ENCODE peak calls at places on chromosomes 11 and 22, in four cellular contexts. E is HAP-1, B is PC-3, F is WERI-Rb-1. U is an unnamed sample.
A peak's percentile ranks its signal among the peaks of the same experiment; 100 is the strongest.

GRCh38 chr11:86068138-86068861 is 584 bp downstream of the PICALM start:
- DNase-seq in F (peak; percentile 36), B (peak; percentile 6), E (peak; percentile 57), U (peak; percentile 55)

GRCh38 chr11:128666397-128666796 is 27.5 kb upstream of the FLI1 start:
- DNase-seq in E (no peak), B (no peak), F (no peak), U (no peak)

GRCh38 chr11:99739464-99740089 is 718.8 kb downstream of the CNTN5 start:
- DNase-seq in B (peak; percentile 76), F (peak; percentile 13), E (peak; percentile 35), U (peak; percentile 45)

GRCh38 chr11:370087-370941 is 1.0 kb downstream of the B4GALNT4 start:
- DNase-seq in E (peak; percentile 43), B (no peak), F (no peak), U (peak; percentile 94)

GRCh38 chr11:68212421-68213134 is 518 bp downstream of the KMT5B start:
- DNase-seq in E (peak; percentile 82), F (peak; percentile 55), B (peak; percentile 80), U (peak; percentile 93)

GRCh38 chr22:35312198-35313059 is 12.7 kb downstream of the TOM1 start:
- DNase-seq in F (no peak), B (peak; percentile 62), E (no peak), U (no peak)

GRCh38 chr11:706439-706956 is 467 bp downstream of the EPS8L2 start:
- DNase-seq in E (no peak), B (peak; percentile 65), F (no peak), U (peak; percentile 82)

GRCh38 chr11:102260241-102260640 is 57.0 kb upstream of the BIRC3 start:
- DNase-seq in F (no peak), B (no peak), E (peak; percentile 28), U (no peak)

GRCh38 chr22:47035443-47035881 is 273.0 kb downstream of the TBC1D22A start:
- DNase-seq in E (no peak), B (no peak), F (no peak), U (no peak)

GRCh38 chr22:22168190-22168940 is 76.2 kb upstream of the VPREB1 start:
- DNase-seq in B (peak; percentile 9), F (no peak), E (peak; percentile 38), U (peak; percentile 54)

GRCh38 chr11:110968348-110969062 is 256.3 kb upstream of the ARHGAP20 start:
- DNase-seq in F (no peak), E (no peak), B (no peak), U (no peak)

GRCh38 chr11:45859661-45860140 is 12.4 kb downstream of the CRY2 start:
- DNase-seq in F (no peak), B (no peak), E (no peak), U (peak; percentile 87)

GRCh38 chr11:76355172-76355571 is 25.8 kb downstream of the THAP12 start:
- DNase-seq in F (no peak), E (no peak), B (no peak), U (no peak)

GRCh38 chr22:21766933-21767462 is 31.4 kb upstream of the YPEL1 start:
- DNase-seq in B (no peak), E (no peak), F (no peak), U (no peak)

GRCh38 chr22:41369089-41369745 is 12.5 kb upstream of the TEF start:
- DNase-seq in F (peak; percentile 72), E (no peak), B (no peak), U (peak; percentile 40)

GRCh38 chr11:64186205-64187165 is 514 bp downstream of the STIP1 start:
- DNase-seq in B (no peak), E (peak; percentile 63), F (peak; percentile 26), U (no peak)

GRCh38 chr11:63767415-63768231 is 952 bp downstream of the ZFTA start:
- DNase-seq in B (peak; percentile 77), E (peak; percentile 91), F (peak; percentile 32), U (peak; percentile 94)

GRCh38 chr11:17765381-17766359 is 31.1 kb downstream of the KCNC1 start:
- DNase-seq in B (no peak), F (no peak), E (peak; percentile 51), U (peak; percentile 75)

GRCh38 chr22:25193548-25193947 is 6.1 kb upstream of the CRYBB3 start:
- DNase-seq in F (no peak), B (no peak), E (no peak), U (peak; percentile 84)

GRCh38 chr11:122441702-122442092 is 213.8 kb upstream of the UBASH3B start:
- DNase-seq in F (no peak), B (no peak), E (no peak), U (no peak)

GRCh38 chr22:45925811-45926351 is 51.1 kb downstream of the WNT7B start:
- DNase-seq in F (no peak), E (no peak), B (peak; percentile 21), U (no peak)

GRCh38 chr11:1387961-1388762 is 1.6 kb upstream of the BRSK2 start:
- DNase-seq in B (no peak), F (peak; percentile 79), E (no peak), U (no peak)

GRCh38 chr11:46099973-46100335 is 21.3 kb downstream of the PHF21A start:
- DNase-seq in F (no peak), B (no peak), E (no peak), U (no peak)

GRCh38 chr11:84720706-84721402 is 906.3 kb downstream of the DLG2 start:
- DNase-seq in E (peak; percentile 58), B (no peak), F (peak; percentile 24), U (peak; percentile 57)

GRCh38 chr22:28442264-28442950 is 237.2 kb downstream of the TTC28 start:
- DNase-seq in E (peak; percentile 86), F (no peak), B (no peak), U (peak; percentile 92)

GRCh38 chr22:26589845-26590524 is at the start of gene TPST2:
- DNase-seq in E (peak; percentile 83), F (peak; percentile 71), B (peak; percentile 70), U (peak; percentile 98)

GRCh38 chr11:63459586-63459985 is 31.4 kb downstream of the PLAAT5 start:
- DNase-seq in F (no peak), E (no peak), B (peak; percentile 52), U (no peak)

GRCh38 chr22:23438216-23438615 is 141.9 kb downstream of the IGLL1 start:
- DNase-seq in F (no peak), E (no peak), B (no peak), U (no peak)

GRCh38 chr22:25728064-25728463 is 13.9 kb upstream of the MYO18B start:
- DNase-seq in B (no peak), F (no peak), E (no peak), U (no peak)

GRCh38 chr11:38356255-38356654 is 1758.2 kb upstream of the RAG2 start:
- DNase-seq in E (no peak), F (no peak), B (no peak), U (no peak)

GRCh38 chr11:33999393-33999792 is 52.1 kb upstream of the CAPRIN1 start:
- DNase-seq in E (no peak), B (no peak), F (no peak), U (no peak)

GRCh38 chr11:94926698-94927237 is 46.6 kb downstream of the CWC15 start:
- DNase-seq in B (peak; percentile 12), E (no peak), F (no peak), U (no peak)

GRCh38 chr11:6175440-6175839 is 5.3 kb upstream of the OR52B2 start:
- DNase-seq in E (no peak), B (no peak), F (no peak), U (no peak)

GRCh38 chr11:102047305-102047924 is at the start of gene CFAP300:
- DNase-seq in E (peak; percentile 87), F (peak; percentile 79), B (peak; percentile 77), U (peak; percentile 89)

GRCh38 chr22:49774499-49775151 is 53.0 kb downstream of the BRD1 start:
- DNase-seq in E (no peak), F (no peak), B (no peak), U (peak; percentile 56)
- H3K36me3 ChIP-seq in E (peaks cover 34% of the 10 kb centered on the region), F (peaks cover 68% of the 10 kb centered on the region), B (peaks cover 7% of the 10 kb centered on the region), U (peaks cover 2% of the 10 kb centered on the region)

GRCh38 chr11:96105197-96105895 is 181.4 kb upstream of the MTMR2 start:
- DNase-seq in E (peak; percentile 49), B (no peak), F (no peak), U (no peak)
- H3K4me3 ChIP-seq in E (no peak overlapping the region), B (no peak overlapping the region), F (no peak overlapping the region), U (no peak overlapping the region)

DNA sequence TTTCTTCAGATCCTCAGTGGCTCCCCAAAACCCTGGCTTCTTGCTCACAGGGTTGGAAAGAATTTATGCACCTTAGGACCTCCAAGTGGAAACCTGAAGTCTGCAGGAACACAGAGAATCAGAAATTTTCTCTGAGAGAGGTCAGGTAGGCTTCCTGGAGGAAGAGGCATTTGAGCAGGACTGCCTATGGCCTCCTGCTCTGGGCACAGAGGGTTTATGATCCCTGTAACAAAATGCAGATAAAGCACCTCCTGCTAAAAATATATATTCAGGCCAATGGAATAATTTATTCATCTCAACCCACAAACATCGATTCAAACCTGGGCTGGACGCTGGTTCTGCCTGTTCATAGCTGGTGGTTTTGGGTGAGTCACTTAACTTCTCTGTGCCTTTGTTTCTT is 68.1 kb upstream of the FGF3 start:
- DNase-seq in E (no peak), B (no peak), F (no peak), U (no peak)
- H3K27me3 ChIP-seq in E (peaks cover 31% of the 10 kb centered on the region), B (no peaks in the 10 kb centered on the region), F (no peaks in the 10 kb centered on the region), U (peaks cover 12% of the 10 kb centered on the region)

GRCh38 chr22:29825578-29825977 is 12.5 kb downstream of the ASCC2 start:
- DNase-seq in E (no peak), F (no peak), B (no peak), U (peak; percentile 23)
- H3K36me3 ChIP-seq in E (peaks cover 53% of the 10 kb centered on the region), F (peaks cover 47% of the 10 kb centered on the region), B (peaks cover 6% of the 10 kb centered on the region), U (peaks cover 9% of the 10 kb centered on the region)

U was measured in H7.